ENCODE peak calls at places on chromosomes 16 and 17, in nine cellular contexts. G is T-helper 1 cell; P is hepatic stellate cell; E is PC-9; Y is HCEC 1CT; F is activated naive CD4-positive, alpha-beta T cell; R is DMS153; K is activated naive CD8-positive, alpha-beta T cell treated with anti-CD3 and anti-CD28 coated beads for 36 hours; A is fibroblast of the aortic adventitia. M is an unnamed sample.

GRCh38 chr17:69853533-69854262 is 221.3 kb upstream of the KCNJ16 start:
- DNase-seq in G (no peak), P (no peak), E (no peak), Y (no peak), F (no peak), R (no peak), K (no peak), A (peak; percentile 57), M (no peak)

GRCh38 chr16:74107795-74108610 is 188.6 kb upstream of the PSMD7 start:
- DNase-seq in G (peak; percentile 28), P (no peak), E (peak; percentile 28), Y (peak; percentile 7), F (no peak), R (no peak), K (peak; percentile 27), A (no peak), M (no peak)

GRCh38 chr17:82205720-82206508 is 6.7 kb downstream of the CCDC57 start:
- DNase-seq in G (peak; percentile 90), P (peak; percentile 85), E (peak; percentile 83), Y (peak; percentile 87), F (peak; percentile 63), R (peak; percentile 87), K (peak; percentile 80), A (peak; percentile 88), M (peak; percentile 65)

GRCh38 chr17:49984776-49985175 is 10.2 kb downstream of the DLX3 start:
- DNase-seq in G (no peak), P (no peak), E (no peak), Y (no peak), F (no peak), R (no peak), K (no peak), A (no peak), M (no peak)

GRCh38 chr17:32494621-32495346 is 8.0 kb downstream of the CDK5R1 start:
- DNase-seq in G (no peak), P (no peak), E (no peak), Y (no peak), F (no peak), R (peak; percentile 29), K (no peak), A (no peak), M (no peak)

GRCh38 chr17:46764709-46765401 is 53.6 kb downstream of the WNT3 start:
- DNase-seq in G (no peak), P (peak; percentile 85), E (peak; percentile 86), Y (peak; percentile 72), F (no peak), R (no peak), K (no peak), A (peak; percentile 55), M (no peak)

GRCh38 chr16:70701036-70701435 is 15.2 kb upstream of the MTSS2 start:
- DNase-seq in G (no peak), P (no peak), E (no peak), Y (no peak), F (no peak), R (no peak), K (no peak), A (no peak), M (no peak)

GRCh38 chr16:9075299-9076071 is 16.0 kb upstream of the HAPSTR1 start:
- DNase-seq in G (no peak), P (no peak), E (no peak), Y (no peak), F (no peak), R (no peak), K (no peak), A (no peak), M (no peak)

GRCh38 chr16:57612494-57612893 is 15.9 kb upstream of the ADGRG1 start:
- DNase-seq in G (no peak), P (no peak), E (no peak), Y (no peak), F (no peak), R (no peak), K (no peak), A (no peak), M (no peak)

GRCh38 chr16:87383522-87384161 is at the start of gene FBXO31:
- DNase-seq in G (peak; percentile 82), P (peak; percentile 88), E (peak; percentile 89), Y (peak; percentile 84), F (peak; percentile 87), R (peak; percentile 85), K (peak; percentile 94), A (peak; percentile 94), M (peak; percentile 84)

GRCh38 chr16:86396918-86397317 is 113.4 kb upstream of the FOXF1 start:
- DNase-seq in G (no peak), P (peak; percentile 47), E (no peak), Y (peak; percentile 95), F (no peak), R (no peak), K (no peak), A (peak; percentile 80), M (no peak)

GRCh38 chr17:39229274-39229913 is 3.6 kb upstream of the STAC2 start:
- DNase-seq in G (no peak), P (peak; percentile 73), E (peak; percentile 34), Y (peak; percentile 70), F (no peak), R (no peak), K (no peak), A (peak; percentile 73), M (no peak)

GRCh38 chr17:42809250-42809649 is 10.6 kb downstream of the CNTD1 start:
- DNase-seq in G (no peak), P (peak; percentile 62), E (no peak), Y (peak; percentile 90), F (no peak), R (no peak), K (no peak), A (peak; percentile 85), M (no peak)

GRCh38 chr17:56514264-56514663 is 79.2 kb upstream of the NOG start:
- DNase-seq in G (no peak), P (no peak), E (no peak), Y (no peak), F (no peak), R (no peak), K (no peak), A (no peak), M (no peak)

GRCh38 chr17:78278139-78278741 is 46.8 kb downstream of the TMEM235 start:
- DNase-seq in G (peak; percentile 39), P (no peak), E (no peak), Y (no peak), F (no peak), R (peak; percentile 25), K (no peak), A (no peak), M (no peak)

GRCh38 chr16:49183911-49184310 is 97.7 kb downstream of the CBLN1 start:
- DNase-seq in G (no peak), P (no peak), E (no peak), Y (peak; percentile 7), F (no peak), R (peak; percentile 7), K (no peak), A (no peak), M (no peak)

GRCh38 chr17:21146362-21147021 is 19.7 kb downstream of the DHRS7B start:
- DNase-seq in G (no peak), P (no peak), E (no peak), Y (no peak), F (no peak), R (no peak), K (no peak), A (no peak), M (no peak)

GRCh38 chr17:82888583-82889495 is 49.0 kb upstream of the ZNF750 start:
- DNase-seq in G (no peak), P (no peak), E (peak; percentile 72), Y (no peak), F (no peak), R (no peak), K (no peak), A (no peak), M (no peak)

GRCh38 chr17:1461193-1461944 is 5.3 kb upstream of the CRK start:
- DNase-seq in G (no peak), P (no peak), E (no peak), Y (no peak), F (no peak), R (no peak), K (no peak), A (no peak), M (no peak)

GRCh38 chr16:89017543-89017942 is 40.5 kb upstream of the CBFA2T3 start:
- DNase-seq in G (no peak), P (no peak), E (no peak), Y (no peak), F (no peak), R (no peak), K (no peak), A (no peak), M (no peak)

M was measured in effector CD4-positive, alpha-beta T cell.